ENCODE peak calls at places on chromosome 10, in four cellular contexts. J is fibroblast of lung, Q is heart right ventricle, Y is astrocyte. B is an unnamed sample.

GRCh38 chr10:83725567-83725966 is 413.7 kb upstream of the GHITM start:
- DNase-seq in J (no peak), Q (no peak), Y (no peak), B (no peak)

GRCh38 chr10:71975087-71975890 is 11.1 kb downstream of the CHST3 start:
- DNase-seq in Q (peak), Y (no peak), J (no peak), B (no peak)

GRCh38 chr10:129918401-129918800 is 45.7 kb downstream of the EBF3 start:
- DNase-seq in Q (no peak), J (no peak), Y (no peak), B (no peak)

GRCh38 chr10:526651-527312 is 162.7 kb downstream of the DIP2C start:
- DNase-seq in Q (no peak), J (no peak), Y (no peak), B (no peak)

GRCh38 chr10:59337254-59337653 is 25.1 kb downstream of the FAM13C start:
- DNase-seq in Q (peak), Y (peak), J (peak), B (peak)

GRCh38 chr10:127117125-127117524 is 79.3 kb downstream of the INSYN2A start:
- DNase-seq in Q (peak), J (peak), Y (peak), B (peak)

GRCh38 chr10:18829259-18829658 is 170.0 kb downstream of the ARL5B start:
- DNase-seq in Y (no peak), J (no peak), Q (no peak), B (no peak)

GRCh38 chr10:42754155-42755027 is 28.2 kb upstream of the BMS1 start:
- DNase-seq in Q (peak), J (peak), Y (no peak), B (no peak)

GRCh38 chr10:122911889-122912484 is 1.6 kb downstream of the FAM24A start:
- DNase-seq in Q (peak), J (peak), Y (peak), B (no peak)

GRCh38 chr10:67666416-67667043 is 29.5 kb downstream of the CTNNA3 start:
- DNase-seq in Q (no peak), J (peak), Y (peak), B (no peak)

GRCh38 chr10:114519756-114520288 is 115.5 kb upstream of the AFAP1L2 start:
- DNase-seq in Q (no peak), Y (no peak), J (no peak), B (no peak)

GRCh38 chr10:6347391-6347951 is 144.7 kb downstream of the PFKFB3 start:
- DNase-seq in Y (peak), J (no peak), Q (no peak), B (no peak)

GRCh38 chr10:76763360-76763759 is 874.2 kb downstream of the KCNMA1 start:
- DNase-seq in J (peak), Q (no peak), Y (no peak), B (no peak)

GRCh38 chr10:17453377-17454091 is 861 bp downstream of the ST8SIA6 start:
- DNase-seq in Y (peak), J (peak), Q (peak), B (no peak)

GRCh38 chr10:416091-416515 is 273.4 kb downstream of the DIP2C start:
- DNase-seq in Q (no peak), Y (peak), J (peak), B (no peak)

DNA sequence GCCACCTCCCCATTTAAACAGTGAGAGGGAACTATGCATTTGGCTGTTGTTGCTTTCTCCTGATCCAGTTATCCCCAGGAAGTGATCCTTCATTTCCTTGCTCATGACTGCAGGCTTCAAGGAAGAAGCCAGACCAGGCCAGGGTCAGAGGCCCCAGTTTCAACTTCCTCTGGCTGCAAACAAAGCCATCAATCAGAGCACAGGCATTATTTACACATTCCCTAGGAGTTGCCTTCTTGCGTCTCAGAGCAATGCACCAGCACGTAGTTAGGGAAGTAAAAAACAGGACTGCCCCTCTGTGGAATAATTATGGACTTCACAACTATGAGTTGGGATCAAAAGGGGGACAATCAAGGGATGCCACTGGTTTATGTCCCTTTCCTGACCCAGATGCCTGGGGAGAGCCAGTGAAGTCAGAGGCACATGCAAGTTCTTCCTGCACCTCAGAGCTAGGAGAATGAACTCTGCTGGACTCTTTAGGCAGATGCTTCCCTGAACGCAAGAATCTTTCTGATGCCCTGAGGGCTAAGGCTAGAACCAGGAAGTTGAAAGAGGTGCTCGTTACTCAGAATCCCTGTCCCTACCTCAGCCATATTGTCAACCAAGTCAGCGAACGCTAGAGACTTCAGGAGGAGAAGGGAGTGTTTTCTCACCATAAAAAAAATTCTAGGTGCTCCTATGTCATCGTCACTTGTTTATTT is 359.1 kb downstream of the PRPF18 start:
- DNase-seq in J (peak), Y (peak), Q (no peak), B (no peak)
- TF ChIP-seq CTCF in J (no peak), Y (no peak), Q (no peak), B (no peak)

GRCh38 chr10:92688573-92688926 is 1.2 kb upstream of the HHEX start:
- DNase-seq in Q (no peak), Y (no peak), J (no peak), B (no peak)

GRCh38 chr10:92691042-92691590 is 1.4 kb downstream of the HHEX start:
- DNase-seq in Y (no peak), J (no peak), Q (no peak), B (no peak)

GRCh38 chr10:92688927-92689662 is 660 bp upstream of the HHEX start:
- DNase-seq in Q (peak), J (peak), Y (peak), B (no peak)

GRCh38 chr10:92690211-92691041 is 671 bp downstream of the HHEX start:
- DNase-seq in Q (peak), Y (peak), J (peak), B (no peak)

DNA sequence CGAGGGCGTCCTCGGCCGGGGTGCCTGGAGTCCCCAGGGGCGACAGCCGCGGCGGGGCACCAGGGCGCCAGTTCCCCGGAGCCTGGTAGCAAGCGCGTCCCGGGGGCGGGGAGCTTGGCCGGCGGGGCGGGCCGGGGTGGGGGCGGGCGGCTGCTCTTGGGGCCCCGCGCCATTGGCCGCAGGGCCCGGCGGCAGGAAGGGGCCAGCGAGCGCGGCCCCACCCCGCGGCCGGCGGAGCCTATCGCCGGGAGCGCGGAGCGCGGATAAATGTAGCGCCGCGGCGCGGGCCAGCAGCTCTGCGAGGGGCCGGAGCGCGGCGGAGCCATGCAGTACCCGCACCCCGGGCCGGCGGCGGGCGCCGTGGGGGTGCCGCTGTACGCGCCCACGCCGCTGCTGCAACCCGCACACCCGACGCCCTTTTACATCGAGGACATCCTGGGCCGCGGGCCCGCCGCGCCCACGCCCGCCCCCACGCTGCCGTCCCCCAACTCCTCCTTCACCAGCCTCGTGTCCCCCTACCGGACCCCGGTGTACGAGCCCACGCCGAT is at the start of gene HHEX:
- DNase-seq in J (peak), Y (peak), Q (peak), B (no peak)
- H3K27ac ChIP-seq in J (peak), Y (no peak), Q (peak), B (peak)

DNA sequence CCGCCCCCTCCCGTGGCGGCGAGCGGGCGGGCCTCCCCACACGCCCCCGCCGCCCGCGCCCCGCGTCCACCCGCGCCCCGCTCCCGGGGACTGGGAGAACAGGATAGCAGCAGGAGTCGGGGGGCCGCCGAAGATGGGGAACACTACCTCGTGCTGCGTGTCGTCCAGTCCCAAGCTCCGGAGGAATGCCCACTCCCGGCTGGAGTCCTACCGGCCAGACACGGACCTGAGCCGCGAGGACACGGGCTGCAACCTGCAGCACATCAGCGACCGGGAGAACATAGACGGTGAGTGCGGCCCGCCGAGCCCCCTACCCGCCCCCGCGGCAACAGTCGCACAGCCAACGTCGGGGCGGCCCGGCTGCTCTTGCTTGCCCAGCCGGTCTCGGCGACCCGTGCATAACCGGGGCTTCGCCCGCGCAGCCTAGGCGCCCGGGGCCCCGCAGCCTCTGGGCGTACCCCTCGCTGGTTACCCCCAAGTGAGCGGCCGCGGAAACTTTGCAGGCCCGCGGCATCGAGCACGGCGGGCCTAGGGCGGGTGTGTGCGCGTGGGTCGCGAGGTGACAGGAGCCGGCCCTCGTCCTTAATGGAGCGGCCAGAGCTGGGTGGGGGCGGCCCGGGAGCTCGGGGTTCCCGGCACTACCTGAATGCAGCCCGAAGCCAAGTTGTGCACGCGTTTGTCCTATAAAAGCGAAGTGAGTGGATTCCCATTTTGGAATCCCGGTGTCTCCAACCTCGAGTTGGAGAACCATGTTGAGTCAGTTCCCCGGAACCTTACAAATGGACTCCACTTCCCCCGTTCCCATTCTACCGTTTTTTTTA is 822 bp downstream of the CCNY start:
- DNase-seq in Q (peak), J (no peak), Y (peak), B (no peak)
- H3K4me3 ChIP-seq in Q (peak), J (peak), Y (peak), B (peak)

GRCh38 chr10:79295593-79295992 is 51.7 kb upstream of the PPIF start:
- DNase-seq in Y (no peak), J (no peak), Q (no peak), B (no peak)

GRCh38 chr10:79292026-79292425 is 55.2 kb upstream of the PPIF start:
- DNase-seq in J (no peak), Q (no peak), Y (no peak), B (no peak)

GRCh38 chr10:79293841-79294705 is 53.2 kb upstream of the PPIF start:
- DNase-seq in Q (no peak), J (peak), Y (peak), B (peak)

GRCh38 chr10:79289801-79290200 is 57.5 kb upstream of the PPIF start:
- DNase-seq in Q (no peak), Y (no peak), J (no peak), B (no peak)

GRCh38 chr10:79292789-79293746 is 54.2 kb upstream of the PPIF start:
- DNase-seq in Y (no peak), J (no peak), Q (no peak), B (no peak)
- TF ChIP-seq CTCF in Y (peak), J (peak), Q (peak), B (peak)

GRCh38 chr10:132963430-132963960 is 21.1 kb upstream of the CFAP46 start:
- DNase-seq in Q (no peak), Y (no peak), J (no peak), B (no peak)
- H3K27ac ChIP-seq in Q (no peak), Y (no peak), J (no peak), B (peak)

B was measured in AG04450.